ENCODE peak calls at places on chromosomes 11 and 22, in seven cellular contexts. One of them, this sample, is unnamed.

GRCh38 chr11:104127828-104128227 is 36.1 kb downstream of the PDGFD start:
- DNase-seq in tibial artery: no peak
- DNase-seq in psoas muscle: no peak
- DNase-seq in heart right ventricle: no peak
- DNase-seq in naive thymus-derived CD4-positive, alpha-beta T cell: no peak
- DNase-seq in trophoblast cell: no peak
- DNase-seq in IMR-90: peak; percentile 75
- DNase-seq in this sample: no peak

GRCh38 chr22:31081963-31082605 is 966 bp downstream of the SMTN start:
- DNase-seq in IMR-90: peak; percentile 62
- DNase-seq in psoas muscle: peak; percentile 12
- DNase-seq in trophoblast cell: no peak
- DNase-seq in naive thymus-derived CD4-positive, alpha-beta T cell: no peak
- DNase-seq in heart right ventricle: no peak
- DNase-seq in tibial artery: no peak
- DNase-seq in this sample: peak; percentile 89

GRCh38 chr11:128471138-128471661 is 116.2 kb downstream of the ETS1 start:
- DNase-seq in tibial artery: no peak
- DNase-seq in psoas muscle: no peak
- DNase-seq in naive thymus-derived CD4-positive, alpha-beta T cell: no peak
- DNase-seq in trophoblast cell: no peak
- DNase-seq in IMR-90: no peak
- DNase-seq in heart right ventricle: no peak
- DNase-seq in this sample: no peak

GRCh38 chr11:40867991-40868685 is 591.3 kb downstream of the LRRC4C start:
- DNase-seq in heart right ventricle: no peak
- DNase-seq in tibial artery: no peak
- DNase-seq in trophoblast cell: peak; percentile 5
- DNase-seq in naive thymus-derived CD4-positive, alpha-beta T cell: no peak
- DNase-seq in IMR-90: no peak
- DNase-seq in psoas muscle: no peak
- DNase-seq in this sample: peak; percentile 39

GRCh38 chr11:128970598-128971190 is 28.0 kb upstream of the TP53AIP1 start:
- DNase-seq in heart right ventricle: no peak
- DNase-seq in IMR-90: no peak
- DNase-seq in tibial artery: no peak
- DNase-seq in trophoblast cell: no peak
- DNase-seq in psoas muscle: no peak
- DNase-seq in naive thymus-derived CD4-positive, alpha-beta T cell: no peak
- DNase-seq in this sample: no peak

GRCh38 chr11:78365381-78365792 is 52.2 kb downstream of the GAB2 start:
- DNase-seq in trophoblast cell: no peak
- DNase-seq in IMR-90: no peak
- DNase-seq in tibial artery: no peak
- DNase-seq in naive thymus-derived CD4-positive, alpha-beta T cell: no peak
- DNase-seq in heart right ventricle: no peak
- DNase-seq in psoas muscle: no peak
- DNase-seq in this sample: peak; percentile 71

GRCh38 chr22:24423519-24424000 is 3.8 kb upstream of the ADORA2A start:
- DNase-seq in tibial artery: no peak
- DNase-seq in psoas muscle: peak; percentile 66
- DNase-seq in IMR-90: no peak
- DNase-seq in trophoblast cell: no peak
- DNase-seq in heart right ventricle: peak; percentile 75
- DNase-seq in naive thymus-derived CD4-positive, alpha-beta T cell: peak; percentile 87
- DNase-seq in this sample: no peak

GRCh38 chr11:114197799-114198500 is 98.2 kb upstream of the NNMT start:
- DNase-seq in heart right ventricle: peak; percentile 70
- DNase-seq in naive thymus-derived CD4-positive, alpha-beta T cell: no peak
- DNase-seq in trophoblast cell: no peak
- DNase-seq in psoas muscle: peak; percentile 80
- DNase-seq in IMR-90: peak; percentile 71
- DNase-seq in tibial artery: peak; percentile 76
- DNase-seq in this sample: no peak

GRCh38 chr22:49429066-49429465 is 398.6 kb downstream of the BRD1 start:
- DNase-seq in IMR-90: no peak
- DNase-seq in trophoblast cell: no peak
- DNase-seq in naive thymus-derived CD4-positive, alpha-beta T cell: no peak
- DNase-seq in tibial artery: no peak
- DNase-seq in heart right ventricle: no peak
- DNase-seq in psoas muscle: no peak
- DNase-seq in this sample: no peak

GRCh38 chr22:41217553-41218157 is 12.5 kb downstream of the L3MBTL2 start:
- DNase-seq in IMR-90: peak; percentile 92
- DNase-seq in psoas muscle: peak; percentile 66
- DNase-seq in tibial artery: peak; percentile 64
- DNase-seq in naive thymus-derived CD4-positive, alpha-beta T cell: peak; percentile 34
- DNase-seq in heart right ventricle: peak; percentile 69
- DNase-seq in trophoblast cell: no peak
- DNase-seq in this sample: peak; percentile 97

GRCh38 chr11:66857234-66857926 is 516 bp downstream of the LRFN4 start:
- DNase-seq in trophoblast cell: no peak
- DNase-seq in heart right ventricle: no peak
- DNase-seq in naive thymus-derived CD4-positive, alpha-beta T cell: no peak
- DNase-seq in IMR-90: no peak
- DNase-seq in tibial artery: no peak
- DNase-seq in psoas muscle: no peak
- DNase-seq in this sample: no peak

GRCh38 chr11:118276422-118276821 is 12.3 kb upstream of the MPZL2 start:
- DNase-seq in tibial artery: no peak
- DNase-seq in IMR-90: no peak
- DNase-seq in psoas muscle: no peak
- DNase-seq in trophoblast cell: no peak
- DNase-seq in heart right ventricle: no peak
- DNase-seq in naive thymus-derived CD4-positive, alpha-beta T cell: no peak
- DNase-seq in this sample: no peak

GRCh38 chr22:39718206-39718605 is 147.7 kb downstream of the CACNA1I start:
- DNase-seq in tibial artery: no peak
- DNase-seq in psoas muscle: no peak
- DNase-seq in IMR-90: no peak
- DNase-seq in naive thymus-derived CD4-positive, alpha-beta T cell: no peak
- DNase-seq in heart right ventricle: no peak
- DNase-seq in trophoblast cell: no peak
- DNase-seq in this sample: no peak

DNA sequence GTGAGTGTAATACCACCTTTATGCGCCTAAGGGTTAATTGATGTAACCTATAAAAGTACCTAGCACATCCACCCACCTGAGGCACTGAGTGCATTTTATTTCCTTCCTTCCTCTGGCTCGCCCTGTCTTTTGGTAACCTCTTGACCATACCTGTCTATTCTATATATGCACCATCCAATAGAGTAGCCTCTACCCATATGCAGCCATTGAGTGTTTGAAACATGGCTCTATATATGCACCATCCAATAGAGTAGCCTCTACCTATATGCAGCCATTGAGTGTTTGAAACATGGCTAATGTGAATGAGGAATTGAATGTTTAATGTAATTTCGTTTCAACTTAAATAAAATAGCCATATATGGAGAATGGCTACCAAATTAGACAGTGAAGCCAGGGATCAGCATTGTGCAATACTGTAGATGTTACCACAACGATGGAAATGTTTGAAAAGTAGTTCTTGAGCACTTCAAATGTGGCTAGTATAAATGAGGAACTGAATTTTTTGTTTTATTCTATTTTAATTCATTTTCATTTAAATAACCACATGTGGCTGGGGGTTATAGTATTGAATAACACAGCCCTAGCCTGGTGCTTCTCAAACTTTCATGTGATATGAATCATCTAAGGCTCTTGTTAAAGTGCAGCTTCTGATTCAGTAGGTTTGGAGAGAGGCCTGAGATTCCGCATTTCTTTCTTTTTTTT is 33.8 kb downstream of the SLC35F2 start:
- DNase-seq in psoas muscle: no peak
- DNase-seq in tibial artery: no peak
- DNase-seq in IMR-90: peak; percentile 38
- DNase-seq in naive thymus-derived CD4-positive, alpha-beta T cell: no peak
- DNase-seq in trophoblast cell: no peak
- DNase-seq in heart right ventricle: no peak
- DNase-seq in this sample: no peak
- H3K4me1 ChIP-seq in psoas muscle: no peaks in the 10 kb centered on the region
- H3K4me1 ChIP-seq in tibial artery: no peaks in the 10 kb centered on the region
- H3K4me1 ChIP-seq in IMR-90: no peaks in the 10 kb centered on the region
- H3K4me1 ChIP-seq in naive thymus-derived CD4-positive, alpha-beta T cell: no peaks in the 10 kb centered on the region
- H3K4me1 ChIP-seq in trophoblast cell: peaks cover 16% of the 10 kb centered on the region
- H3K4me1 ChIP-seq in heart right ventricle: no peaks in the 10 kb centered on the region
- H3K4me1 ChIP-seq in this sample: peaks cover 40% of the 10 kb centered on the region

DNA sequence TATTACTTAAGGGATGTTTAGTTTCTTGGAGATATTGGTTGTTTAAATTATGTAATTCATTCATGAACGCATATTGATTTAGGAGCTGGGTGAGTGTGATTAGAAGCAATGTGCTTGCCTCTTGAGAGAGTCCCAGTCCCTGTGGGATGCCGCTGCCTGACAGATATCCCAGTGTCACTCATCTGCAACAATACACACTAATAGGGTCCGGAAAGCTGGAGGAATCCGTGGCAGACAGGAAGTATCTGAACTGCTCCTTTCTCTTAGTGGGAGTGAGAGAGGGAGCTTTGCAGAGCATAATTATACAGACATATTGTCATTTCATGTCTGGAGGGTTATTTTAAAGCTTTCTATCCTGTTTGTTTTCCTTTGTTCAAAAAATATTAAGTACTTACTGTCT is 17.4 kb downstream of the AMOTL1 start:
- DNase-seq in IMR-90: no peak
- DNase-seq in naive thymus-derived CD4-positive, alpha-beta T cell: no peak
- DNase-seq in tibial artery: no peak
- DNase-seq in psoas muscle: no peak
- DNase-seq in trophoblast cell: no peak
- DNase-seq in heart right ventricle: no peak
- DNase-seq in this sample: no peak
- H3K27ac ChIP-seq in IMR-90: no peak overlapping the region
- H3K27ac ChIP-seq in naive thymus-derived CD4-positive, alpha-beta T cell: no peak overlapping the region
- H3K27ac ChIP-seq in tibial artery: no peak overlapping the region
- H3K27ac ChIP-seq in psoas muscle: peak overlapping the region; percentile 92
- H3K27ac ChIP-seq in trophoblast cell: no peak overlapping the region
- H3K27ac ChIP-seq in heart right ventricle: no peak overlapping the region
- H3K27ac ChIP-seq in this sample: no peak overlapping the region

DNA sequence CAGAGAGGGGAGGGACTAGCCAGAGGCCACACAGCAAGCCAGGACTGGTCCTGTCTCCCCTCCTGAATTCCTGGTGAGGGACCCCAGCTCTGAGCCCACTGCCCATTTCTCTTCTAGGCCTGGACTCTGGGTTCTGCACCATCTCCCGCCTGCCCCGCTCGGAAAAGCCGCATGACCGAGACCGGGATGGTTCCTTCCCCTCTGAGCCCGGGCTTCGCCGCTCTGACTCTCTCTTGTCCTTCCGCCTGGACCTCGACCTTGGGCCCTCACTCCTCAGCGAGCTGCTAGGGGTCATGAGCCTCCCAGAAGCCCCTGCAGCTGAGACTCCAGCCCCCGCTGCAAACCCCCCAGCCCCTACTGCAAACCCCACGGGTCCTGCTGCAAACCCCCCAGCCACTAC is 7.7 kb downstream of the CDC42EP1 start:
- DNase-seq in naive thymus-derived CD4-positive, alpha-beta T cell: no peak
- DNase-seq in IMR-90: no peak
- DNase-seq in trophoblast cell: no peak
- DNase-seq in tibial artery: no peak
- DNase-seq in heart right ventricle: no peak
- DNase-seq in psoas muscle: no peak
- DNase-seq in this sample: no peak
- H3K27me3 ChIP-seq in naive thymus-derived CD4-positive, alpha-beta T cell: no peaks in the 10 kb centered on the region
- H3K27me3 ChIP-seq in IMR-90: no peaks in the 10 kb centered on the region
- H3K27me3 ChIP-seq in trophoblast cell: no peaks in the 10 kb centered on the region
- H3K27me3 ChIP-seq in tibial artery: no peaks in the 10 kb centered on the region
- H3K27me3 ChIP-seq in heart right ventricle: no peaks in the 10 kb centered on the region
- H3K27me3 ChIP-seq in psoas muscle: no peaks in the 10 kb centered on the region
- H3K27me3 ChIP-seq in this sample: no peaks in the 10 kb centered on the region

DNA sequence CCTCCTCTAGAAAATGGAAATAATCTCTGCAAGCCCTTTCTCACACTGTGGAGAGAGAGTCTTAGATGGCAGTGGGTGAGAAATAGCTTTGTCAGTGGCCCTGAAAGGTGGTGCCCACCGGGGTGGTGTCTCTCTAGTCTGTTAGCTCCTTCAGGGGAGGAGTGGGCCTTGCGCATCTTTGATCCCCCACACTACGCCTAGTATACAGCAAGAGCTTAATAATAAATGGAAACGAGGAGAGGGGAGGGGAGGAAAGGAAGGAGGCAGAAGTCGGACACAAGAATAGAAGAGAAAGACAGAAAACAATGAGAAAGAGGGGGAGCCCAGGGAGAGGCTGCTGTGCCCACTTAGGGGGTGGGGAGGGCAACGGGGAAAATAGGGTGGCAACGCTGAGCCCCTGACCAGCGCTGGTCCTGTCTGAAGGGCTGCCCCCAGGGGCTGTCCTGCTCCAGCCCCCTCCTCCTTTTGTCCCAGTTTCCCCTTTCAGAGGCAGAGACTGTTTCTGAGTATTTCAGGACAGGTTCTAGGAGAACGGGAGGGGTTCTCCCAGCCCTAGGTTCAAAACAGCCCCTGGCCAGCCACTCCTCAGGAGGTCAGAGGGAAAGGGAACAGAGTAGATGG is 1.2 kb downstream of the ARRB1 start:
- DNase-seq in IMR-90: no peak
- DNase-seq in tibial artery: no peak
- DNase-seq in psoas muscle: no peak
- DNase-seq in trophoblast cell: no peak
- DNase-seq in naive thymus-derived CD4-positive, alpha-beta T cell: no peak
- DNase-seq in heart right ventricle: no peak
- DNase-seq in this sample: no peak
- H3K4me1 ChIP-seq in IMR-90: peaks cover 39% of the 10 kb centered on the region
- H3K4me1 ChIP-seq in tibial artery: no peaks in the 10 kb centered on the region
- H3K4me1 ChIP-seq in psoas muscle: peaks cover 24% of the 10 kb centered on the region
- H3K4me1 ChIP-seq in trophoblast cell: peaks cover 59% of the 10 kb centered on the region
- H3K4me1 ChIP-seq in naive thymus-derived CD4-positive, alpha-beta T cell: peaks cover 9% of the 10 kb centered on the region
- H3K4me1 ChIP-seq in heart right ventricle: peaks cover 36% of the 10 kb centered on the region
- H3K4me1 ChIP-seq in this sample: no peaks in the 10 kb centered on the region

GRCh38 chr11:102598272-102598671 is 26.9 kb downstream of the MMP20 start:
- DNase-seq in tibial artery: no peak
- DNase-seq in IMR-90: no peak
- DNase-seq in psoas muscle: no peak
- DNase-seq in trophoblast cell: no peak
- DNase-seq in naive thymus-derived CD4-positive, alpha-beta T cell: no peak
- DNase-seq in heart right ventricle: no peak
- DNase-seq in this sample: no peak

GRCh38 chr11:102599642-102600261 is 25.4 kb downstream of the MMP20 start:
- DNase-seq in tibial artery: no peak
- DNase-seq in naive thymus-derived CD4-positive, alpha-beta T cell: no peak
- DNase-seq in psoas muscle: no peak
- DNase-seq in trophoblast cell: peak; percentile 52
- DNase-seq in IMR-90: peak; percentile 95
- DNase-seq in heart right ventricle: no peak
- DNase-seq in this sample: peak; percentile 96

GRCh38 chr11:102603576-102603975 is 21.6 kb downstream of the MMP20 start:
- DNase-seq in tibial artery: no peak
- DNase-seq in IMR-90: peak; percentile 27
- DNase-seq in trophoblast cell: no peak
- DNase-seq in psoas muscle: no peak
- DNase-seq in heart right ventricle: no peak
- DNase-seq in naive thymus-derived CD4-positive, alpha-beta T cell: no peak
- DNase-seq in this sample: no peak

GRCh38 chr11:102603091-102603490 is 22.0 kb downstream of the MMP20 start:
- DNase-seq in psoas muscle: no peak
- DNase-seq in naive thymus-derived CD4-positive, alpha-beta T cell: no peak
- DNase-seq in tibial artery: no peak
- DNase-seq in heart right ventricle: no peak
- DNase-seq in trophoblast cell: peak; percentile 70
- DNase-seq in IMR-90: peak; percentile 73
- DNase-seq in this sample: no peak

DNA sequence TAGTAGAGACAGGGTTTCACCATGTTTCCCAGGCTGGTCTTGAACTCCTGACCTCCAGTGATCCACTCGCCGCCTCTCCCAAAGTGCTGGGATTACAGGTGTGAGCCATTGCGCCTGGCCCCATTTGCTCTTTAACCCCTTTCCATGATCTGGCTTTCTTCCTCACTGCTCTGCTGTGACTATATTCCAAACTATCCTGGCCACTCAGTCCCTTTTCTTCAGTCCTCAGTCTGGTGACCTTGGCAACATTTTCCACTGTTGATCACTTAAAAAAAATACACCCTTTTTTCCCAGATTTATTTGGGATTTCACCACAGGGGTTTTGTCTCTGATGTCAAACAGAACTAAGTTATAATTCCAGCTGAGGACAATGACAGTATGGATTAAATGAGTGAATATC is 24.5 kb downstream of the MMP20 start:
- DNase-seq in psoas muscle: no peak
- DNase-seq in IMR-90: no peak
- DNase-seq in tibial artery: no peak
- DNase-seq in heart right ventricle: no peak
- DNase-seq in naive thymus-derived CD4-positive, alpha-beta T cell: no peak
- DNase-seq in trophoblast cell: no peak
- DNase-seq in this sample: no peak
- H3K27ac ChIP-seq in psoas muscle: no peak overlapping the region
- H3K27ac ChIP-seq in IMR-90: no peak overlapping the region
- H3K27ac ChIP-seq in tibial artery: no peak overlapping the region
- H3K27ac ChIP-seq in heart right ventricle: no peak overlapping the region
- H3K27ac ChIP-seq in naive thymus-derived CD4-positive, alpha-beta T cell: no peak overlapping the region
- H3K27ac ChIP-seq in trophoblast cell: peak overlapping the region; percentile 33
- H3K27ac ChIP-seq in this sample: peak overlapping the region; percentile 59

This sample was measured in foreskin keratinocyte.